ENCODE peak calls at places on chromosome 14, in nine cellular contexts. C, K, P, S, Q, T, B, D and G are unnamed samples.

GRCh38 chr14:29282169-29282568 is 515.6 kb downstream of the FOXG1 start:
- DNase-seq in B (no peak), K (no peak), T (no peak), Q (peak; percentile 6), C (no peak), S (no peak), P (no peak), D (no peak), G (no peak)

GRCh38 chr14:77260631-77261030 is 10.4 kb downstream of the NGB start:
- DNase-seq in P (no peak), Q (no peak), D (no peak), T (no peak), C (no peak), S (no peak), B (no peak), K (no peak), G (no peak)

GRCh38 chr14:36516719-36517241 is 3.3 kb downstream of the NKX2-1 start:
- DNase-seq in K (no peak), D (no peak), T (no peak), S (no peak), Q (no peak), P (peak; percentile 17), C (no peak), B (no peak), G (peak; percentile 25)

GRCh38 chr14:39368261-39368959 is 63.8 kb downstream of the FBXO33 start:
- DNase-seq in P (peak; percentile 75), K (no peak), T (peak; percentile 43), Q (peak; percentile 48), S (peak; percentile 57), D (peak; percentile 25), B (peak; percentile 62), C (no peak), G (peak; percentile 39)

GRCh38 chr14:22179190-22179589 is 409.8 kb downstream of the DAD1 start:
- DNase-seq in C (no peak), T (no peak), S (no peak), B (no peak), D (no peak), Q (no peak), K (no peak), P (no peak), G (no peak)

GRCh38 chr14:74620497-74620921 is 8.5 kb upstream of the LTBP2 start:
- DNase-seq in S (no peak), T (peak; percentile 93), K (no peak), C (no peak), P (no peak), Q (peak; percentile 61), B (peak; percentile 58), D (no peak), G (no peak)

GRCh38 chr14:90054803-90055202 is 7.0 kb upstream of the KCNK13 start:
- DNase-seq in K (no peak), D (no peak), Q (no peak), P (no peak), C (no peak), B (no peak), T (no peak), S (no peak), G (no peak)

GRCh38 chr14:89428556-89429196 is 11.6 kb upstream of the FOXN3 start:
- DNase-seq in D (peak; percentile 57), P (no peak), K (no peak), S (no peak), B (no peak), T (peak; percentile 74), Q (no peak), C (no peak), G (no peak)

GRCh38 chr14:71103662-71104484 is 196.6 kb downstream of the PCNX1 start:
- DNase-seq in Q (peak; percentile 42), P (no peak), C (no peak), K (no peak), D (no peak), S (peak; percentile 22), T (peak; percentile 57), B (peak; percentile 46), G (peak; percentile 58)

GRCh38 chr14:69519253-69519661 is 34.7 kb downstream of the PLEKHD1 start:
- DNase-seq in D (no peak), S (no peak), T (peak; percentile 17), B (no peak), C (no peak), Q (no peak), P (no peak), K (no peak), G (no peak)

GRCh38 chr14:91398707-91399106 is 18.9 kb downstream of the CCDC88C start:
- DNase-seq in S (no peak), C (no peak), P (no peak), D (no peak), K (no peak), T (no peak), B (no peak), Q (no peak), G (no peak)

GRCh38 chr14:74419086-74419485 is 6.9 kb downstream of the SYNDIG1L start:
- DNase-seq in B (no peak), C (no peak), S (no peak), P (no peak), D (no peak), T (no peak), Q (no peak), K (no peak), G (no peak)

GRCh38 chr14:74034572-74034971 is 15.4 kb downstream of the BBOF1 start:
- DNase-seq in B (no peak), P (no peak), C (no peak), D (no peak), K (no peak), T (no peak), S (no peak), Q (no peak), G (no peak)

GRCh38 chr14:50941151-50941550 is 3.1 kb downstream of the PYGL start:
- DNase-seq in T (no peak), S (no peak), P (no peak), D (no peak), B (no peak), Q (no peak), K (no peak), C (no peak), G (no peak)

GRCh38 chr14:25086081-25086480 is 36.1 kb upstream of the STXBP6 start:
- DNase-seq in B (no peak), S (no peak), C (no peak), K (no peak), P (no peak), T (no peak), D (no peak), Q (no peak), G (no peak)

GRCh38 chr14:58717211-58717610 is 79.4 kb downstream of the DACT1 start:
- DNase-seq in P (no peak), C (no peak), T (no peak), Q (no peak), S (no peak), D (no peak), B (no peak), K (no peak), G (no peak)

GRCh38 chr14:58718226-58718625 is 80.5 kb downstream of the DACT1 start:
- DNase-seq in S (no peak), C (no peak), B (no peak), K (no peak), D (no peak), P (no peak), Q (no peak), T (no peak), G (no peak)

GRCh38 chr14:58717821-58718220 is 80.1 kb downstream of the DACT1 start:
- DNase-seq in K (no peak), P (no peak), T (no peak), B (no peak), Q (no peak), D (no peak), S (no peak), C (no peak), G (no peak)

GRCh38 chr14:58713677-58714076 is 75.9 kb downstream of the DACT1 start:
- DNase-seq in B (no peak), Q (no peak), T (no peak), D (no peak), C (no peak), P (no peak), K (no peak), S (no peak), G (no peak)

DNA sequence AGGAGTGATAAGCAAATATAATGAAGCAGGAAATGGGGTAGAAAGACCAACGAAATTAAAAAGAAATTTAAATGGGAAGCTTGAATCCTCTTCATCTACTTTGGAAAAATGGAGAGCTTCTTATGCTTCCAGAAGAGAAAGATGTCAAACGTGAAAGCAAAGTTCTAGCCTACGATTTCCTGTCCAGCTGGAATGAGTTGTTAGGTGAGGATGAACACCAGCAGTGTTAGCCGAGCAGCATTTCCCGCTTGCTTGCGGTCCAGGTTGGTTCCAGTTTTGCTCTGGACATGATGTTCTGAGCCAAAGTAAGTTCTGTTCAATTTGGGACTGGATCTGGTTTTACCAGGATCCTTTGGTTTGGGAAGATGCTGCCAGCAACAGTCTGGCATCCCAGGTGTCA is 78.9 kb downstream of the DACT1 start:
- DNase-seq in P (no peak), S (no peak), B (no peak), T (no peak), D (no peak), Q (no peak), C (no peak), K (no peak), G (no peak)
- TF ChIP-seq CTCF in P (no peak), S (no peak), B (no peak), T (no peak), D (no peak), Q (no peak), C (no peak), K (no peak), G (no peak)

DNA sequence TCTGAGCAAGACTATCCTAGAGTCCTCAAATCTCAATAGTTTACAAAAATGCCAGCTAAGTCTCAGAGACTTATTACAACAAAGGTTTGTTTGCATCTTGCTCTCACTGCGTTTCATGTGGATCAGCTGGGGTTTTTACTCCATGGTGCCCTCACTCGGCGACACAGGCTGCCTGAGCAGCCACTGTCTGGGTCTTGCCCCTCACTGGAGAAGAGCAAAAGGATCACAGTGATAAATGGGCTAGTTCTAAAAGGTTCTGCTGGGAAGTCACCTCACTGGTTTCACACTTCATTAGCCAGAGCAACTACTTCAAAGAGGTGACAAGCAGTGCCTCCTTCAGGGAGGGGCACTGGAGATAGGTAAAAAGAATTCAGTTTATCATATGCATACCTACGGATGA is 392.0 kb downstream of the RPL10L start:
- DNase-seq in D (no peak), C (no peak), T (no peak), K (no peak), Q (no peak), S (peak; percentile 35), B (peak; percentile 1), P (peak; percentile 22), G (no peak)
- TF ChIP-seq CTCF in D (no peak), C (no peak), T (no peak), K (no peak), Q (no peak), S (peak; percentile 11), B (no peak), P (no peak), G (no peak)

GRCh38 chr14:67421356-67422224 is 9.6 kb upstream of the PLEK2 start:
- DNase-seq in K (no peak), C (no peak), D (no peak), Q (no peak), S (no peak), B (no peak), T (no peak), P (no peak), G (no peak)
- TF ChIP-seq CTCF in K (no peak), C (no peak), D (no peak), Q (no peak), S (no peak), B (no peak), T (no peak), P (no peak), G (no peak)

DNA sequence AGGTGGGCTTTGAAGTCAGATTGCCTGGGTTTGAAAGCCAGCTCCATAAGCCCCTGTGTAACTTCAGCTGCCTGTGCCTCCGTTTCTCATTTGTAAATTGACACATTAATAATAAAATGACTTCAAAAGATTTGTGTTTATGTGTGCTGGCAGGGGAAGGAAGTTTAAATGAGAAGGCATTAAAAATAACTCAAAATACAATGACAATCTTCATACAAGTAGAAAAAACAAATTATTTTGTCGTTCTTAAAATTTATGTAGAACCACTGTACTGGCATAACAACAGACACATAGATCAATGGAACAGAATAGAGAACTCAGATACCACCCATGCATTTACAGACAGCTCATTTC is 83.0 kb downstream of the PPM1A start:
- DNase-seq in T (no peak), Q (no peak), P (no peak), K (no peak), B (no peak), D (no peak), S (no peak), C (no peak), G (no peak)
- TF ChIP-seq CTCF in T (peak; percentile 2), Q (no peak), P (no peak), K (peak; percentile 51), B (peak; percentile 10), D (no peak), S (no peak), C (no peak), G (no peak)